ENCODE peak calls at places on chromosomes 5 and 9, in six cellular contexts. W is astrocyte; C is thyroid gland; O is HuH-7.5; R is stimulated activated CD4-positive, alpha-beta T cell treated with anti-CD3 and anti-CD28 coated beads, Interleukin-1b, Interleukin-23, amount 100 ng/mL, for 24 hours; S is activated CD4-positive, alpha-beta T cell treated with anti-CD3 and anti-CD28 coated beads for 36 hours. V is an unnamed sample.
A peak's percentile ranks its signal among the peaks of the same experiment; 100 is the strongest.

GRCh38 chr5:75054110-75054930 is 2.0 kb upstream of the GCNT4 start:
- DNase-seq in C (peak; percentile 66), S (peak; percentile 38), O (peak; percentile 19), R (no peak), W (peak; percentile 65), V (no peak)

GRCh38 chr5:134611515-134611914 is 21.1 kb downstream of the SAR1B start:
- DNase-seq in O (no peak), C (no peak), R (no peak), W (no peak), S (no peak), V (no peak)

GRCh38 chr9:70013598-70014196 is 30.0 kb upstream of the MAMDC2 start:
- DNase-seq in O (no peak), R (no peak), C (no peak), S (no peak), W (peak; percentile 95), V (no peak)

GRCh38 chr5:73464016-73464745 is 15.6 kb upstream of the FOXD1 start:
- DNase-seq in C (no peak), W (peak; percentile 81), O (no peak), S (no peak), R (no peak), V (no peak)

GRCh38 chr5:13478831-13479465 is 465.5 kb downstream of the DNAH5 start:
- DNase-seq in S (peak; percentile 4), R (no peak), O (peak; percentile 12), W (peak; percentile 39), C (peak; percentile 2), V (no peak)

GRCh38 chr5:141729387-141730006 is 47.5 kb upstream of the ARAP3 start:
- DNase-seq in C (no peak), R (no peak), O (no peak), W (no peak), S (no peak), V (no peak)

GRCh38 chr5:81779125-81779934 is 28.4 kb upstream of the SSBP2 start:
- DNase-seq in W (no peak), O (no peak), R (no peak), S (peak; percentile 63), C (peak; percentile 72), V (peak; percentile 6)

GRCh38 chr9:121852646-121853616 is 201.5 kb downstream of the DAB2IP start:
- DNase-seq in S (no peak), O (no peak), W (no peak), R (no peak), C (no peak), V (no peak)

GRCh38 chr9:124448019-124448418 is 2.2 kb upstream of the ADGRD2 start:
- DNase-seq in C (no peak), W (no peak), O (no peak), R (no peak), S (no peak), V (no peak)

GRCh38 chr5:17355585-17356346 is 138.3 kb downstream of the BASP1 start:
- DNase-seq in W (peak; percentile 71), S (no peak), C (no peak), O (no peak), R (no peak), V (no peak)

GRCh38 chr5:139636207-139636792 is 11.8 kb upstream of the CXXC5 start:
- DNase-seq in W (no peak), C (peak; percentile 55), R (no peak), S (peak; percentile 80), O (no peak), V (no peak)

GRCh38 chr9:95783426-95783975 is 92.0 kb upstream of the ERCC6L2 start:
- DNase-seq in O (no peak), W (peak; percentile 77), S (no peak), C (no peak), R (no peak), V (no peak)

GRCh38 chr5:110770286-110770685 is 31.5 kb downstream of the SLC25A46 start:
- DNase-seq in C (no peak), W (no peak), S (no peak), O (no peak), R (no peak), V (no peak)

GRCh38 chr9:20538956-20539355 is 83.3 kb downstream of the MLLT3 start:
- DNase-seq in S (no peak), W (no peak), C (no peak), O (no peak), R (no peak), V (no peak)

GRCh38 chr5:109173395-109173794 is 236.4 kb downstream of the PJA2 start:
- DNase-seq in R (no peak), C (no peak), W (no peak), S (no peak), O (no peak), V (no peak)

GRCh38 chr5:123717139-123717538 is 205.2 kb downstream of the CSNK1G3 start:
- DNase-seq in W (peak; percentile 85), S (no peak), R (no peak), C (no peak), O (no peak), V (no peak)

GRCh38 chr9:100213730-100214477 is 114.9 kb downstream of the INVS start:
- DNase-seq in O (no peak), R (no peak), W (peak; percentile 92), S (no peak), C (no peak), V (no peak)

GRCh38 chr5:89313804-89314588 is 431.0 kb upstream of the MEF2C start:
- DNase-seq in C (no peak), R (no peak), O (no peak), S (peak; percentile 38), W (peak; percentile 99), V (no peak)

GRCh38 chr9:138075496-138075895 is 197.9 kb downstream of the CACNA1B start:
- DNase-seq in C (no peak), S (no peak), W (no peak), R (no peak), O (no peak), V (no peak)

GRCh38 chr9:127982912-127983311 is 2.1 kb upstream of the EEIG1 start:
- DNase-seq in W (no peak), C (peak; percentile 41), S (no peak), O (no peak), R (no peak), V (no peak)

GRCh38 chr5:133460172-133460758 is 152.1 kb downstream of the FSTL4 start:
- DNase-seq in R (no peak), C (no peak), W (no peak), O (peak; percentile 29), S (peak; percentile 74), V (no peak)

GRCh38 chr9:110156902-110157301 is 51.1 kb downstream of the C9orf152 start:
- DNase-seq in R (no peak), C (no peak), W (peak; percentile 62), S (peak; percentile 27), O (no peak), V (no peak)

GRCh38 chr5:65482280-65482726 is 583 bp upstream of the ADAMTS6 start:
- DNase-seq in R (no peak), W (peak; percentile 67), O (no peak), C (no peak), S (no peak), V (no peak)

GRCh38 chr9:15977438-15977837 is 424.6 kb downstream of the CCDC171 start:
- DNase-seq in R (no peak), S (no peak), O (no peak), W (peak; percentile 11), C (no peak), V (no peak)

GRCh38 chr9:16461851-16462250 is 408.6 kb downstream of the BNC2 start:
- DNase-seq in W (no peak), O (no peak), S (no peak), C (no peak), R (no peak), V (no peak)

GRCh38 chr5:17373406-17374110 is 124.5 kb upstream of the TAF11L2 start:
- DNase-seq in O (no peak), R (no peak), C (no peak), S (no peak), W (no peak), V (no peak)

GRCh38 chr9:9142001-9142400 is 1342.4 kb upstream of the DMAC1 start:
- DNase-seq in O (no peak), C (no peak), S (no peak), R (no peak), W (no peak), V (no peak)

GRCh38 chr5:151699071-151699901 is 12.6 kb upstream of the SPARC start:
- DNase-seq in W (peak; percentile 98), R (no peak), O (peak; percentile 34), S (no peak), C (peak; percentile 65), V (no peak)

GRCh38 chr5:13470975-13471374 is 473.5 kb downstream of the DNAH5 start:
- DNase-seq in C (no peak), R (no peak), S (no peak), O (no peak), W (no peak), V (no peak)

GRCh38 chr5:15544039-15544438 is 44.1 kb downstream of the FBXL7 start:
- DNase-seq in R (no peak), C (no peak), W (peak; percentile 26), S (no peak), O (no peak), V (no peak)